ENCODE peak calls at places on chromosome 17, in eight cellular contexts. L, B, U, I, O, N, Y and W are unnamed samples.

GRCh38 chr17:41717408-41718286 is 5.5 kb downstream of the GAST start:
- DNase-seq in Y (no peak), B (no peak), U (peak; percentile 64), I (no peak), O (no peak), N (no peak), L (no peak), W (no peak)

GRCh38 chr17:28290703-28291102 is 28.3 kb upstream of the TMEM97 start:
- DNase-seq in N (no peak), I (no peak), Y (no peak), O (no peak), U (no peak), B (no peak), L (no peak), W (no peak)

GRCh38 chr17:75561927-75562603 is 25.5 kb upstream of the MYO15B start:
- DNase-seq in I (no peak), N (no peak), O (no peak), U (no peak), B (no peak), Y (no peak), L (no peak), W (no peak)

GRCh38 chr17:8125947-8126305 is 2.0 kb upstream of the HES7 start:
- DNase-seq in N (peak; percentile 88), B (no peak), U (peak; percentile 31), O (no peak), L (no peak), Y (peak; percentile 34), I (no peak), W (no peak)

GRCh38 chr17:68198931-68199836 is 48.7 kb upstream of the AMZ2 start:
- DNase-seq in B (no peak), O (no peak), N (peak; percentile 85), I (peak; percentile 37), U (peak; percentile 38), L (no peak), Y (peak; percentile 21), W (no peak)

GRCh38 chr17:38733315-38734234 is 3.4 kb downstream of the CISD3 start:
- DNase-seq in B (no peak), I (no peak), Y (no peak), U (no peak), N (peak; percentile 83), L (no peak), O (no peak), W (no peak)

GRCh38 chr17:50425001-50425681 is 877 bp upstream of the ACSF2 start:
- DNase-seq in I (no peak), L (no peak), B (no peak), O (no peak), Y (no peak), U (no peak), N (no peak), W (no peak)

GRCh38 chr17:63477471-63478440 is 895 bp downstream of the ACE start:
- DNase-seq in N (peak; percentile 85), I (no peak), B (no peak), O (no peak), Y (no peak), U (peak; percentile 37), L (no peak), W (no peak)

GRCh38 chr17:57097832-57098421 is 12.9 kb downstream of the AKAP1 start:
- DNase-seq in L (no peak), N (no peak), O (no peak), Y (peak; percentile 77), B (no peak), I (no peak), U (peak; percentile 76), W (no peak)

GRCh38 chr17:77708049-77708448 is 250.5 kb upstream of the TNRC6C start:
- DNase-seq in B (no peak), U (no peak), Y (no peak), N (peak; percentile 16), O (peak; percentile 5), L (no peak), I (no peak), W (no peak)

GRCh38 chr17:59666235-59666634 is 41.0 kb downstream of the PTRH2 start:
- DNase-seq in L (no peak), Y (peak; percentile 14), U (peak; percentile 41), O (no peak), N (no peak), B (no peak), I (no peak), W (no peak)

GRCh38 chr17:47897561-47897960 is 1.5 kb downstream of the SP2 start:
- DNase-seq in O (no peak), I (no peak), L (no peak), B (no peak), U (no peak), N (peak; percentile 33), Y (no peak), W (no peak)

GRCh38 chr17:76659928-76660614 is 16.5 kb upstream of the ST6GALNAC1 start:
- DNase-seq in U (no peak), I (no peak), L (no peak), N (no peak), Y (peak; percentile 16), B (no peak), O (no peak), W (no peak)

GRCh38 chr17:6608321-6608720 is 32.2 kb downstream of the KIAA0753 start:
- DNase-seq in L (no peak), O (no peak), N (no peak), U (peak; percentile 64), B (no peak), I (no peak), Y (no peak), W (no peak)

GRCh38 chr17:37041931-37042330 is 93.2 kb downstream of the AATF start:
- DNase-seq in Y (no peak), I (no peak), O (no peak), N (no peak), B (no peak), L (no peak), U (no peak), W (no peak)

GRCh38 chr17:10631048-10631700 is 25.9 kb downstream of the MYH3 start:
- DNase-seq in U (peak; percentile 47), L (no peak), Y (peak; percentile 26), I (no peak), B (no peak), O (no peak), N (peak; percentile 88), W (no peak)

GRCh38 chr17:41800601-41801373 is 11.0 kb downstream of the P3H4 start:
- DNase-seq in B (no peak), U (peak; percentile 42), Y (peak; percentile 51), O (no peak), N (peak; percentile 98), L (no peak), I (no peak), W (no peak)

GRCh38 chr17:37225458-37225857 is 150.3 kb upstream of the C17orf78 start:
- DNase-seq in O (no peak), Y (no peak), B (no peak), U (no peak), L (no peak), N (peak; percentile 81), I (no peak), W (no peak)

GRCh38 chr17:50972579-50972978 is 106.4 kb upstream of the TOB1 start:
- DNase-seq in U (no peak), L (no peak), B (no peak), O (no peak), Y (no peak), I (no peak), N (no peak), W (no peak)

GRCh38 chr17:20072692-20072992 is 63.5 kb downstream of the SPECC1 start:
- DNase-seq in N (no peak), B (no peak), Y (no peak), U (no peak), I (no peak), O (no peak), L (no peak), W (no peak)
- TF ChIP-seq CTCF in N (no peak), B (no peak), Y (no peak), U (no peak), I (no peak), O (no peak), L (no peak), W (no peak)

GRCh38 chr17:2972749-2973148 is 90.7 kb downstream of the OR1D5 start:
- DNase-seq in Y (peak; percentile 27), N (no peak), B (no peak), O (no peak), I (no peak), L (no peak), U (peak; percentile 38), W (no peak)
- TF ChIP-seq CTCF in Y (no peak), N (no peak), B (no peak), O (no peak), I (no peak), L (no peak), U (no peak), W (no peak)

GRCh38 chr17:58338907-58339774 is 10.5 kb upstream of the TSPOAP1 start:
- DNase-seq in N (peak; percentile 94), Y (peak; percentile 70), U (peak; percentile 64), B (peak; percentile 60), O (no peak), L (peak; percentile 39), I (no peak), W (no peak)

GRCh38 chr17:58337126-58337599 is 8.6 kb upstream of the TSPOAP1 start:
- DNase-seq in L (no peak), B (no peak), O (no peak), Y (no peak), N (peak; percentile 72), I (no peak), U (no peak), W (no peak)

GRCh38 chr17:58339775-58340622 is 11.4 kb upstream of the TSPOAP1 start:
- DNase-seq in U (no peak), B (no peak), Y (no peak), O (no peak), L (no peak), I (no peak), N (no peak), W (no peak)

GRCh38 chr17:58337600-58338453 is 9.2 kb upstream of the TSPOAP1 start:
- DNase-seq in N (peak; percentile 95), O (peak; percentile 86), Y (peak; percentile 93), B (peak; percentile 77), I (peak; percentile 78), L (peak; percentile 72), U (peak; percentile 80), W (no peak)

GRCh38 chr17:58338454-58338841 is 9.9 kb upstream of the TSPOAP1 start:
- DNase-seq in L (no peak), O (no peak), U (no peak), B (no peak), Y (no peak), I (no peak), N (no peak), W (no peak)
- TF ChIP-seq CTCF in L (no peak), O (no peak), U (no peak), B (no peak), Y (peak; percentile 12), I (no peak), N (no peak), W (no peak)

GRCh38 chr17:79741401-79741750 is 10.6 kb downstream of the ENPP7 start:
- DNase-seq in Y (no peak), N (no peak), B (no peak), U (no peak), O (no peak), I (no peak), L (no peak), W (no peak)

GRCh38 chr17:79740413-79740812 is 9.7 kb downstream of the ENPP7 start:
- DNase-seq in N (no peak), Y (no peak), B (no peak), U (no peak), I (no peak), L (no peak), O (no peak), W (no peak)

GRCh38 chr17:79737922-79738578 is 7.3 kb downstream of the ENPP7 start:
- DNase-seq in B (no peak), L (no peak), Y (no peak), N (no peak), U (no peak), O (no peak), I (no peak), W (no peak)

GRCh38 chr17:79738643-79739042 is 7.9 kb downstream of the ENPP7 start:
- DNase-seq in I (no peak), O (no peak), U (no peak), Y (no peak), N (no peak), B (no peak), L (no peak), W (no peak)

GRCh38 chr17:79739148-79740062 is 8.7 kb downstream of the ENPP7 start:
- DNase-seq in I (no peak), B (no peak), U (no peak), O (no peak), Y (no peak), N (no peak), L (no peak), W (no peak)
- TF ChIP-seq CTCF in I (no peak), B (no peak), U (no peak), O (no peak), Y (no peak), N (no peak), L (no peak), W (no peak)